ENCODE peak calls at places on chromosomes 5 and 9, in ten cellular contexts. S, K, C, Z, I, D, R, M, X and L are unnamed samples.
A peak's percentile ranks its signal among the peaks of the same experiment; 100 is the strongest.

GRCh38 chr5:72855821-72856220 is 39.4 kb downstream of the TNPO1 start:
- DNase-seq in S (no peak), K (no peak), C (no peak), Z (no peak), I (no peak), D (no peak), R (no peak), M (no peak), X (no peak), L (no peak)

GRCh38 chr5:107670927-107671741 is at the start of gene EFNA5:
- DNase-seq in S (peak; percentile 55), K (peak; percentile 31), C (peak; percentile 46), Z (no peak), I (peak; percentile 56), D (peak; percentile 65), R (peak; percentile 72), M (peak; percentile 38), X (no peak), L (peak; percentile 36)

GRCh38 chr9:110626109-110626829 is 42.3 kb upstream of the MUSK start:
- DNase-seq in S (no peak), K (no peak), C (no peak), Z (no peak), I (no peak), D (peak; percentile 97), R (no peak), M (no peak), X (no peak), L (no peak)

GRCh38 chr5:21806943-21807342 is 1046.2 kb downstream of the CDH12 start:
- DNase-seq in S (no peak), K (no peak), C (no peak), Z (peak; percentile 24), I (no peak), D (peak; percentile 86), R (no peak), M (no peak), X (no peak), L (no peak)

GRCh38 chr5:121029536-121030245 is 565.6 kb downstream of the PRR16 start:
- DNase-seq in S (no peak), K (no peak), C (no peak), Z (no peak), I (no peak), D (no peak), R (no peak), M (no peak), X (no peak), L (no peak)

GRCh38 chr5:173472784-173473278 is 143.6 kb downstream of the BOD1 start:
- DNase-seq in S (no peak), K (peak; percentile 41), C (no peak), Z (no peak), I (no peak), D (peak; percentile 58), R (no peak), M (no peak), X (no peak), L (no peak)

GRCh38 chr9:26983340-26983739 is 22.1 kb downstream of the LRRC19 start:
- DNase-seq in S (no peak), K (no peak), C (no peak), Z (no peak), I (no peak), D (no peak), R (no peak), M (no peak), X (no peak), L (no peak)

GRCh38 chr9:115164511-115164974 is 46.6 kb upstream of the TNC start:
- DNase-seq in S (no peak), K (no peak), C (no peak), Z (no peak), I (no peak), D (no peak), R (no peak), M (no peak), X (no peak), L (no peak)

GRCh38 chr5:177596775-177597238 is 3.1 kb upstream of the B4GALT7 start:
- DNase-seq in S (no peak), K (no peak), C (no peak), Z (no peak), I (no peak), D (no peak), R (no peak), M (no peak), X (no peak), L (no peak)

GRCh38 chr9:12274577-12274976 is 418.6 kb upstream of the TYRP1 start:
- DNase-seq in S (no peak), K (no peak), C (no peak), Z (no peak), I (no peak), D (no peak), R (no peak), M (no peak), X (no peak), L (no peak)

GRCh38 chr9:85172001-85172978 is 502.8 kb downstream of the NTRK2 start:
- DNase-seq in S (no peak), K (peak; percentile 16), C (no peak), Z (no peak), I (no peak), D (no peak), R (no peak), M (no peak), X (peak; percentile 32), L (no peak)

GRCh38 chr9:35696520-35697215 is 6.9 kb upstream of the TPM2 start:
- DNase-seq in S (peak; percentile 63), K (peak; percentile 48), C (peak; percentile 83), Z (no peak), I (peak; percentile 61), D (peak; percentile 61), R (peak; percentile 78), M (peak; percentile 85), X (peak; percentile 40), L (no peak)

GRCh38 chr5:158135682-158136176 is 276.8 kb upstream of the CLINT1 start:
- DNase-seq in S (no peak), K (peak; percentile 16), C (no peak), Z (no peak), I (no peak), D (no peak), R (peak; percentile 18), M (no peak), X (peak; percentile 45), L (no peak)

GRCh38 chr5:165565921-165566320 is 2060.5 kb downstream of the MAT2B start:
- DNase-seq in S (no peak), K (no peak), C (no peak), Z (no peak), I (no peak), D (no peak), R (no peak), M (no peak), X (no peak), L (no peak)

GRCh38 chr5:111530298-111530740 is 18.0 kb upstream of the STARD4 start:
- DNase-seq in S (peak; percentile 14), K (peak; percentile 69), C (peak; percentile 37), Z (peak; percentile 28), I (peak; percentile 86), D (peak; percentile 94), R (peak; percentile 36), M (peak; percentile 43), X (no peak), L (no peak)

GRCh38 chr5:117713585-117714198 is 1139.1 kb upstream of the SEMA6A start:
- DNase-seq in S (peak; percentile 6), K (no peak), C (no peak), Z (no peak), I (no peak), D (peak; percentile 5), R (no peak), M (no peak), X (no peak), L (no peak)

DNA sequence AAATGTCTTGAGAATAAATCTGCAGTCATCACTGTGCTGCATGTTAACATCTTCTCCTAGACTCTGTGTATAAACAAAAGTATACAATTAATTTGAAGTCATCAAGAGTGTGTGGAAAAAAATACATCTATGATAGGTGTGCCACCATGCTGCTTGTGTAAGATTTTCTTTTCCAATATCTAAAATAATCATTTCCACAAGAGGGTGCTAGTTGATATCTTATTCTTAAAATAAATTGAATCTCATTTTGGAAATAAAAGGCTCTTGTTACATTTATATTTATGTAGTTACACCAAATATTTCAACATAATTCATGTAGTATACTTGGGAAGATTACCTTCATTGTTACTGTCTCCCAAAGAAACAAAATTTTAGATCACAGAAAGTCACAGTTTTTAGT is 14.1 kb upstream of the MOCS2 start:
- DNase-seq in S (no peak), K (no peak), C (no peak), Z (no peak), I (no peak), D (peak; percentile 49), R (no peak), M (no peak), X (no peak), L (no peak)
- TF ChIP-seq CTCF in S (no peak), K (peak; percentile 35), C (peak; percentile 8), Z (no peak), I (no peak), D (no peak), R (no peak), M (no peak), X (no peak), L (peak; percentile 51)

GRCh38 chr5:169848271-169848670 is 132.0 kb downstream of the INSYN2B start:
- DNase-seq in S (no peak), K (no peak), C (no peak), Z (no peak), I (no peak), D (no peak), R (no peak), M (no peak), X (no peak), L (no peak)

GRCh38 chr5:169848792-169849191 is 131.5 kb downstream of the INSYN2B start:
- DNase-seq in S (no peak), K (no peak), C (no peak), Z (no peak), I (no peak), D (no peak), R (no peak), M (no peak), X (no peak), L (no peak)

GRCh38 chr5:169850407-169850806 is 129.9 kb downstream of the INSYN2B start:
- DNase-seq in S (no peak), K (no peak), C (no peak), Z (no peak), I (no peak), D (no peak), R (no peak), M (no peak), X (no peak), L (no peak)

GRCh38 chr5:169847519-169847918 is 132.8 kb downstream of the INSYN2B start:
- DNase-seq in S (no peak), K (no peak), C (no peak), Z (no peak), I (no peak), D (no peak), R (no peak), M (no peak), X (no peak), L (no peak)
- TF ChIP-seq CTCF in S (no peak), K (no peak), C (no peak), Z (no peak), I (no peak), D (no peak), R (no peak), M (no peak), X (no peak), L (no peak)

GRCh38 chr5:64680289-64680688 is 10.0 kb upstream of the SHISAL2B start:
- DNase-seq in S (peak; percentile 26), K (no peak), C (no peak), Z (no peak), I (no peak), D (no peak), R (no peak), M (no peak), X (no peak), L (no peak)
- TF ChIP-seq CTCF in S (no peak), K (no peak), C (no peak), Z (no peak), I (no peak), D (no peak), R (no peak), M (no peak), X (no peak), L (no peak)

GRCh38 chr9:77177143-77177893 is at the start of gene VPS13A:
- DNase-seq in S (peak; percentile 90), K (peak; percentile 95), C (peak; percentile 92), Z (peak; percentile 69), I (peak; percentile 96), D (peak; percentile 89), R (peak; percentile 95), M (peak; percentile 93), X (peak; percentile 73), L (peak; percentile 84)
- TF ChIP-seq CTCF in S (no peak), K (peak; percentile 27), C (peak; percentile 26), Z (no peak), I (peak; percentile 31), D (no peak), R (no peak), M (peak; percentile 42), X (peak; percentile 20), L (no peak)